ENCODE peak calls at places on chromosomes 16 and 17, in eight cellular contexts. Q, U, Y, G, C, T, F and D are unnamed samples.

GRCh38 chr17:73719588-73720071 is 75.4 kb upstream of the SDK2 start:
- DNase-seq in Q (no peak), U (no peak), Y (peak), G (no peak), C (no peak), T (no peak), F (no peak), D (peak)

GRCh38 chr16:86758932-86759331 is 180.6 kb downstream of the FOXL1 start:
- DNase-seq in Q (no peak), U (no peak), Y (peak), G (no peak), C (no peak), T (no peak), F (no peak), D (no peak)

GRCh38 chr17:30905742-30906100 is 317 bp downstream of the TEFM start:
- DNase-seq in Q (no peak), U (peak), Y (no peak), G (no peak), C (no peak), T (no peak), F (no peak), D (no peak)

GRCh38 chr16:5668553-5668952 is 571.0 kb upstream of the EEF2KMT start:
- DNase-seq in Q (no peak), U (no peak), Y (no peak), G (no peak), C (no peak), T (no peak), F (no peak), D (no peak)

GRCh38 chr17:66416207-66416940 is 114.0 kb downstream of the PRKCA start:
- DNase-seq in Q (no peak), U (no peak), Y (peak), G (no peak), C (no peak), T (no peak), F (no peak), D (no peak)

GRCh38 chr17:82216301-82217119 is 3.9 kb upstream of the CCDC57 start:
- DNase-seq in Q (no peak), U (no peak), Y (no peak), G (peak), C (peak), T (peak), F (peak), D (peak)

GRCh38 chr16:81174644-81175324 is 63.7 kb upstream of the BCO1 start:
- DNase-seq in Q (no peak), U (peak), Y (no peak), G (peak), C (peak), T (no peak), F (no peak), D (peak)

GRCh38 chr16:30030011-30030685 is 923 bp downstream of the TLCD3B start:
- DNase-seq in Q (no peak), U (no peak), Y (peak), G (no peak), C (no peak), T (no peak), F (no peak), D (no peak)

GRCh38 chr17:45256114-45256966 is 5.6 kb downstream of the SPATA32 start:
- DNase-seq in Q (no peak), U (no peak), Y (peak), G (no peak), C (no peak), T (no peak), F (no peak), D (no peak)

GRCh38 chr17:70558821-70559220 is 389.5 kb downstream of the KCNJ2 start:
- DNase-seq in Q (no peak), U (no peak), Y (no peak), G (no peak), C (peak), T (no peak), F (no peak), D (no peak)

GRCh38 chr17:67759355-67760171 is 41.8 kb downstream of the NOL11 start:
- DNase-seq in Q (no peak), U (no peak), Y (no peak), G (peak), C (peak), T (no peak), F (no peak), D (peak)

GRCh38 chr16:626787-627457 is 3.9 kb upstream of the WFIKKN1 start:
- DNase-seq in Q (no peak), U (peak), Y (no peak), G (peak), C (peak), T (no peak), F (peak), D (peak)

GRCh38 chr17:1232786-1233185 is 37.5 kb upstream of the BHLHA9 start:
- DNase-seq in Q (no peak), U (no peak), Y (no peak), G (peak), C (peak), T (no peak), F (no peak), D (peak)

GRCh38 chr17:31446195-31446967 is 54.9 kb downstream of the RAB11FIP4 start:
- DNase-seq in Q (no peak), U (no peak), Y (no peak), G (no peak), C (no peak), T (no peak), F (no peak), D (no peak)

GRCh38 chr16:17246974-17247718 is 223.6 kb downstream of the XYLT1 start:
- DNase-seq in Q (no peak), U (no peak), Y (no peak), G (no peak), C (no peak), T (no peak), F (no peak), D (no peak)

GRCh38 chr17:27577884-27578717 is 52.9 kb upstream of the LGALS9 start:
- DNase-seq in Q (no peak), U (no peak), Y (no peak), G (peak), C (peak), T (no peak), F (no peak), D (peak)

GRCh38 chr17:83079340-83079747 is at the start of gene METRNL:
- DNase-seq in Q (no peak), U (peak), Y (peak), G (peak), C (peak), T (no peak), F (no peak), D (peak)

GRCh38 chr16:1443980-1444729 is at the start of gene CCDC154:
- DNase-seq in Q (no peak), U (no peak), Y (no peak), G (no peak), C (no peak), T (no peak), F (no peak), D (no peak)

GRCh38 chr17:692116-692515 is 22.5 kb downstream of the VPS53 start:
- DNase-seq in Q (no peak), U (no peak), Y (no peak), G (peak), C (peak), T (no peak), F (peak), D (peak)

GRCh38 chr16:71526111-71526998 is at the start of gene CHST4:
- DNase-seq in Q (no peak), U (peak), Y (peak), G (peak), C (peak), T (no peak), F (peak), D (peak)

GRCh38 chr17:62693616-62694415 is 66.3 kb downstream of the MRC2 start:
- DNase-seq in Q (no peak), U (no peak), Y (no peak), G (no peak), C (no peak), T (no peak), F (no peak), D (no peak)

GRCh38 chr17:15268003-15268402 is 2.9 kb upstream of the PMP22 start:
- DNase-seq in Q (no peak), U (no peak), Y (no peak), G (no peak), C (no peak), T (no peak), F (no peak), D (no peak)
- TF ChIP-seq CTCF in Q (no peak), U (no peak), Y (no peak), G (no peak), C (no peak), T (no peak), F (no peak), D (peak)

GRCh38 chr17:13600475-13601316 is 1.0 kb downstream of the HS3ST3A1 start:
- DNase-seq in Q (no peak), U (no peak), Y (peak), G (peak), C (peak), T (no peak), F (no peak), D (peak)
- H3K4me3 ChIP-seq in Q (peak), U (no peak), Y (peak), G (peak), C (peak), T (no peak), F (peak), D (peak)

GRCh38 chr17:38746004-38746892 is 1.9 kb downstream of the PCGF2 start:
- DNase-seq in Q (no peak), U (no peak), Y (no peak), G (no peak), C (no peak), T (no peak), F (no peak), D (no peak)

GRCh38 chr17:38748329-38749221 is at the start of gene PCGF2:
- DNase-seq in Q (peak), U (peak), Y (peak), G (peak), C (peak), T (no peak), F (no peak), D (peak)

GRCh38 chr17:38746893-38747384 is 1.2 kb downstream of the PCGF2 start:
- DNase-seq in Q (no peak), U (no peak), Y (no peak), G (no peak), C (no peak), T (no peak), F (no peak), D (no peak)

GRCh38 chr17:38749222-38750043 is 1.3 kb upstream of the PCGF2 start:
- DNase-seq in Q (peak), U (peak), Y (peak), G (peak), C (peak), T (no peak), F (no peak), D (peak)

GRCh38 chr17:38747385-38748328 is 479 bp downstream of the PCGF2 start:
- DNase-seq in Q (no peak), U (no peak), Y (peak), G (no peak), C (no peak), T (no peak), F (no peak), D (no peak)
- TF ChIP-seq CTCF in Q (no peak), U (peak), Y (peak), G (no peak), C (no peak), T (peak), F (no peak), D (no peak)

GRCh38 chr17:15966879-15967248 is 21.9 kb downstream of the ADORA2B start:
- DNase-seq in Q (no peak), U (no peak), Y (peak), G (no peak), C (no peak), T (no peak), F (no peak), D (no peak)

GRCh38 chr17:15965510-15965909 is 20.6 kb downstream of the ADORA2B start:
- DNase-seq in Q (no peak), U (no peak), Y (peak), G (no peak), C (no peak), T (no peak), F (no peak), D (no peak)

GRCh38 chr17:15963670-15964110 is 18.8 kb downstream of the ADORA2B start:
- DNase-seq in Q (no peak), U (no peak), Y (no peak), G (no peak), C (peak), T (no peak), F (no peak), D (peak)

GRCh38 chr17:15967706-15968399 is 22.9 kb downstream of the ADORA2B start:
- DNase-seq in Q (no peak), U (no peak), Y (no peak), G (no peak), C (no peak), T (no peak), F (no peak), D (no peak)

GRCh38 chr17:15966183-15966878 is 21.4 kb downstream of the ADORA2B start:
- DNase-seq in Q (no peak), U (no peak), Y (peak), G (no peak), C (peak), T (no peak), F (no peak), D (peak)
- H3K4me3 ChIP-seq in Q (no peak), U (no peak), Y (peak), G (no peak), C (no peak), T (no peak), F (no peak), D (no peak)

DNA sequence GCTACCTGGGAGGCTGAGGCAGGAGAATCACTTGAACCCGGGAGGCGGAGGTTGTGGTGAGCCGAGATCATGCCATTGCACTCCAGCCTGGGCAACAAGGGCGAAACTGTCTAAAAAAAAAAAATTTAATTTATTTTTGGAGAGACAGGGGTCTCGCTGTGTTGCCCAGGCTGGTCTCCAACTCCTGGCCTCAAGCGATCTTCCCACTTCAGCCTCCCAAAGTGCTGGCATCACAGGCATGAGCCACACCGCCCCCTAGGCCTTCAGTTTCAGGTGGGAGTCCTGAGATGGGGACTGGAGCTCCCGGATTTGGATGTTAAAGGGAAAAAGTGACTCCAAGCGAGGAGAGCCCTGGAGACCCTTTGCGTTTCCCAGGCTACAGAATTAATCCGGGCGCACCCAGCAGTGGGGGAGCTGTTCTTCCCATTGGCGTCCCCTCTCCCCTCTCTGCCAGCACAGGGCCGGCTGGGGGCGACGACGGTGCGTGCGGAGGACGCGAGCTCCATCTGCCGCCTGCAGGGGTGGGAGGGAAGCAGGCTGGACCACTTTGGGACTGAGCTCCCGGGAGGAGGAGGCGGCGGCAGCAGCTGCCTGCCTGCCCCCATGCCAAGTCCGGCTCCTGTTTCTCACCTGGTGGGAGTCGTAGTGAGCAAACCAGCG is 49.3 kb upstream of the USP7 start:
- DNase-seq in Q (no peak), U (no peak), Y (peak), G (no peak), C (no peak), T (no peak), F (no peak), D (no peak)
- TF ChIP-seq CTCF in Q (no peak), U (no peak), Y (peak), G (no peak), C (peak), T (no peak), F (no peak), D (peak)

GRCh38 chr17:72514888-72515287 is 394.1 kb downstream of the SOX9 start:
- DNase-seq in Q (no peak), U (no peak), Y (no peak), G (peak), C (peak), T (no peak), F (no peak), D (peak)
- H3K4me3 ChIP-seq in Q (no peak), U (no peak), Y (no peak), G (no peak), C (no peak), T (no peak), F (no peak), D (no peak)